ENCODE peak calls at places on chromosomes 5 and 9, in seven cellular contexts. K, N, Z, M, Y, G and P are unnamed samples.

GRCh38 chr5:15026506-15026905 is 154.9 kb upstream of the ANKH start:
- DNase-seq in K (no peak), N (no peak), Z (no peak), M (no peak), Y (no peak), G (no peak), P (no peak)

GRCh38 chr5:172533058-172533398 is 78.7 kb upstream of the SH3PXD2B start:
- DNase-seq in K (no peak), N (no peak), Z (no peak), M (no peak), Y (no peak), G (no peak), P (no peak)

GRCh38 chr5:39648539-39649200 is 223.9 kb upstream of the DAB2 start:
- DNase-seq in K (peak), N (no peak), Z (no peak), M (no peak), Y (peak), G (no peak), P (no peak)

GRCh38 chr9:110753734-110754231 is 85.2 kb downstream of the MUSK start:
- DNase-seq in K (peak), N (no peak), Z (no peak), M (no peak), Y (no peak), G (no peak), P (no peak)

GRCh38 chr5:20023686-20024085 is 35.7 kb upstream of the CDH18 start:
- DNase-seq in K (peak), N (no peak), Z (no peak), M (no peak), Y (no peak), G (no peak), P (no peak)

GRCh38 chr5:15914603-15915002 is 265.0 kb downstream of the MARCHF11 start:
- DNase-seq in K (peak), N (no peak), Z (no peak), M (no peak), Y (no peak), G (no peak), P (no peak)

GRCh38 chr5:77957-78804 is 13.8 kb upstream of the PLEKHG4B start:
- DNase-seq in K (peak), N (no peak), Z (no peak), M (no peak), Y (peak), G (peak), P (peak)

GRCh38 chr9:124884376-124884775 is 22.4 kb downstream of the ARPC5L start:
- DNase-seq in K (no peak), N (no peak), Z (no peak), M (no peak), Y (no peak), G (no peak), P (no peak)

GRCh38 chr9:3525088-3525835 is 539 bp downstream of the RFX3 start:
- DNase-seq in K (peak), N (no peak), Z (no peak), M (no peak), Y (peak), G (no peak), P (no peak)

GRCh38 chr9:130500340-130500771 is 55.6 kb downstream of the ASS1 start:
- DNase-seq in K (no peak), N (no peak), Z (no peak), M (no peak), Y (no peak), G (peak), P (no peak)

GRCh38 chr5:110268985-110269384 is 457.5 kb downstream of the TMEM232 start:
- DNase-seq in K (no peak), N (no peak), Z (no peak), M (no peak), Y (no peak), G (no peak), P (no peak)

GRCh38 chr9:133221177-133221809 is 12.2 kb upstream of the OBP2B start:
- DNase-seq in K (no peak), N (no peak), Z (no peak), M (no peak), Y (no peak), G (no peak), P (no peak)

GRCh38 chr5:161002571-161003074 is 150.6 kb upstream of the ATP10B start:
- DNase-seq in K (no peak), N (no peak), Z (no peak), M (no peak), Y (no peak), G (no peak), P (no peak)

GRCh38 chr9:7841831-7842230 is 42.3 kb upstream of the DMAC1 start:
- DNase-seq in K (no peak), N (no peak), Z (no peak), M (no peak), Y (no peak), G (no peak), P (no peak)